ENCODE peak calls at places on chromosomes 2 and 18, in eight cellular contexts. One of them, this sample, is unnamed.

GRCh38 chr2:41283079-41283765 is 764.6 kb upstream of the PKDCC start:
- DNase-seq in transverse colon: no peak
- DNase-seq in right lobe of liver: no peak
- DNase-seq in right atrium auricular region: no peak
- DNase-seq in lower leg skin: no peak
- DNase-seq in left ventricle myocardium inferior: no peak
- DNase-seq in GM23248: no peak
- DNase-seq in fibroblast of pulmonary artery: no peak
- DNase-seq in this sample: no peak

GRCh38 chr2:67526283-67526682 is 129.2 kb downstream of the ETAA1 start:
- DNase-seq in transverse colon: no peak
- DNase-seq in right lobe of liver: no peak
- DNase-seq in right atrium auricular region: no peak
- DNase-seq in lower leg skin: no peak
- DNase-seq in left ventricle myocardium inferior: no peak
- DNase-seq in GM23248: peak
- DNase-seq in fibroblast of pulmonary artery: peak
- DNase-seq in this sample: no peak

GRCh38 chr2:16633632-16634430 is 31.8 kb downstream of the CYRIA start:
- DNase-seq in transverse colon: no peak
- DNase-seq in right lobe of liver: no peak
- DNase-seq in right atrium auricular region: no peak
- DNase-seq in lower leg skin: peak
- DNase-seq in left ventricle myocardium inferior: no peak
- DNase-seq in GM23248: no peak
- DNase-seq in fibroblast of pulmonary artery: peak
- DNase-seq in this sample: no peak

GRCh38 chr2:18719978-18720775 is 130.8 kb upstream of the NT5C1B start:
- DNase-seq in transverse colon: no peak
- DNase-seq in right lobe of liver: no peak
- DNase-seq in right atrium auricular region: no peak
- DNase-seq in lower leg skin: no peak
- DNase-seq in left ventricle myocardium inferior: no peak
- DNase-seq in GM23248: peak
- DNase-seq in fibroblast of pulmonary artery: peak
- DNase-seq in this sample: no peak

GRCh38 chr18:68734311-68734710 is 19.4 kb upstream of the TMX3 start:
- DNase-seq in transverse colon: no peak
- DNase-seq in right lobe of liver: no peak
- DNase-seq in right atrium auricular region: no peak
- DNase-seq in lower leg skin: no peak
- DNase-seq in left ventricle myocardium inferior: no peak
- DNase-seq in GM23248: peak
- DNase-seq in fibroblast of pulmonary artery: no peak
- DNase-seq in this sample: no peak

GRCh38 chr2:137638932-137639331 is 325.3 kb upstream of the HNMT start:
- DNase-seq in transverse colon: no peak
- DNase-seq in right lobe of liver: no peak
- DNase-seq in right atrium auricular region: no peak
- DNase-seq in lower leg skin: no peak
- DNase-seq in left ventricle myocardium inferior: no peak
- DNase-seq in GM23248: no peak
- DNase-seq in fibroblast of pulmonary artery: no peak
- DNase-seq in this sample: no peak

GRCh38 chr18:59416818-59417217 is 57.8 kb upstream of the LMAN1 start:
- DNase-seq in transverse colon: no peak
- DNase-seq in right lobe of liver: no peak
- DNase-seq in right atrium auricular region: no peak
- DNase-seq in lower leg skin: no peak
- DNase-seq in left ventricle myocardium inferior: no peak
- DNase-seq in GM23248: peak
- DNase-seq in fibroblast of pulmonary artery: peak
- DNase-seq in this sample: no peak

GRCh38 chr2:43144265-43144664 is 82.1 kb downstream of the ZFP36L2 start:
- DNase-seq in transverse colon: no peak
- DNase-seq in right lobe of liver: no peak
- DNase-seq in right atrium auricular region: no peak
- DNase-seq in lower leg skin: no peak
- DNase-seq in left ventricle myocardium inferior: no peak
- DNase-seq in GM23248: no peak
- DNase-seq in fibroblast of pulmonary artery: peak
- DNase-seq in this sample: no peak

GRCh38 chr2:70089220-70089945 is 2.1 kb downstream of the PCBP1 start:
- DNase-seq in transverse colon: no peak
- DNase-seq in right lobe of liver: no peak
- DNase-seq in right atrium auricular region: no peak
- DNase-seq in lower leg skin: peak
- DNase-seq in left ventricle myocardium inferior: peak
- DNase-seq in GM23248: peak
- DNase-seq in fibroblast of pulmonary artery: peak
- DNase-seq in this sample: no peak

GRCh38 chr2:70091364-70091763 is 4.1 kb downstream of the PCBP1 start:
- DNase-seq in transverse colon: no peak
- DNase-seq in right lobe of liver: no peak
- DNase-seq in right atrium auricular region: no peak
- DNase-seq in lower leg skin: no peak
- DNase-seq in left ventricle myocardium inferior: no peak
- DNase-seq in GM23248: no peak
- DNase-seq in fibroblast of pulmonary artery: no peak
- DNase-seq in this sample: no peak

GRCh38 chr2:70090706-70091334 is 3.5 kb downstream of the PCBP1 start:
- DNase-seq in transverse colon: no peak
- DNase-seq in right lobe of liver: no peak
- DNase-seq in right atrium auricular region: no peak
- DNase-seq in lower leg skin: peak
- DNase-seq in left ventricle myocardium inferior: no peak
- DNase-seq in GM23248: no peak
- DNase-seq in fibroblast of pulmonary artery: no peak
- DNase-seq in this sample: no peak

GRCh38 chr2:70088508-70089219 is 1.4 kb downstream of the PCBP1 start:
- DNase-seq in transverse colon: no peak
- DNase-seq in right lobe of liver: no peak
- DNase-seq in right atrium auricular region: no peak
- DNase-seq in lower leg skin: no peak
- DNase-seq in left ventricle myocardium inferior: no peak
- DNase-seq in GM23248: no peak
- DNase-seq in fibroblast of pulmonary artery: no peak
- DNase-seq in this sample: no peak

DNA sequence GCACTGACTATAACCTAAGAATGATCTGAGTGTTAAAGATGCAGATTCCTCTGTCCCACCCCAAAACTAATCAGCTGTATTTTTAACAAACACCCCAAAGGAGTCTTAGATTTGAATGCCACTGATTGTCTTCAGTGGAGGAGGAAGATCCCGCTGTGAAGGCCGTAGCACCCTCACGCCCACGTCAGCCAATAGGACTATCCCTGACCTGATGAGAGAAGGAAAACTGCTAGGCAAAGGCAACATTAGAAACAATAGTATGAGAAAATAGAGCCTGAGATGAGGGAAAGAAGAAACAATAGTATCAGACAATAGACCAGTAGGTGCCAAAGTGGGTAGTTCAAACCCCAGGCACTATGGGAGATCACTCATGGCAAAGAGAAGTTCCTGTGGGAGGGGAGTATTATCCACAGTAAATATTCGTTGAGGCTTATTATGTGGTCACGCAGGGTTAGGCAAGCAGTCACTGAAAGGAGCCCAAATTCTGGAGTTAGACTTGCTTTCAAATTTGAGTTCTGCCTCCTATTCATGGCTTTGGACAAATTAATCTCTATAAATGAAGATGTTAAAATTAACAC is 2.8 kb downstream of the PCBP1 start:
- DNase-seq in transverse colon: no peak
- DNase-seq in right lobe of liver: no peak
- DNase-seq in right atrium auricular region: no peak
- DNase-seq in lower leg skin: peak
- DNase-seq in left ventricle myocardium inferior: no peak
- DNase-seq in GM23248: peak
- DNase-seq in fibroblast of pulmonary artery: peak
- DNase-seq in this sample: no peak
- H3K4me3 ChIP-seq in transverse colon: no peak
- H3K4me3 ChIP-seq in right lobe of liver: peak
- H3K4me3 ChIP-seq in right atrium auricular region: peak
- H3K4me3 ChIP-seq in lower leg skin: no peak
- H3K4me3 ChIP-seq in left ventricle myocardium inferior: peak
- H3K4me3 ChIP-seq in GM23248: peak
- H3K4me3 ChIP-seq in fibroblast of pulmonary artery: peak
- H3K4me3 ChIP-seq in this sample: peak

GRCh38 chr18:48935433-48935774 is 15.4 kb downstream of the SMAD7 start:
- DNase-seq in transverse colon: no peak
- DNase-seq in right lobe of liver: no peak
- DNase-seq in right atrium auricular region: no peak
- DNase-seq in lower leg skin: no peak
- DNase-seq in left ventricle myocardium inferior: no peak
- DNase-seq in GM23248: no peak
- DNase-seq in fibroblast of pulmonary artery: no peak
- DNase-seq in this sample: no peak

GRCh38 chr18:48939368-48940097 is 11.2 kb downstream of the SMAD7 start:
- DNase-seq in transverse colon: no peak
- DNase-seq in right lobe of liver: no peak
- DNase-seq in right atrium auricular region: no peak
- DNase-seq in lower leg skin: no peak
- DNase-seq in left ventricle myocardium inferior: peak
- DNase-seq in GM23248: peak
- DNase-seq in fibroblast of pulmonary artery: peak
- DNase-seq in this sample: no peak

GRCh38 chr18:48938827-48939367 is 11.9 kb downstream of the SMAD7 start:
- DNase-seq in transverse colon: no peak
- DNase-seq in right lobe of liver: no peak
- DNase-seq in right atrium auricular region: no peak
- DNase-seq in lower leg skin: no peak
- DNase-seq in left ventricle myocardium inferior: no peak
- DNase-seq in GM23248: peak
- DNase-seq in fibroblast of pulmonary artery: no peak
- DNase-seq in this sample: no peak

GRCh38 chr18:48940854-48941531 is 9.8 kb downstream of the SMAD7 start:
- DNase-seq in transverse colon: peak
- DNase-seq in right lobe of liver: no peak
- DNase-seq in right atrium auricular region: no peak
- DNase-seq in lower leg skin: no peak
- DNase-seq in left ventricle myocardium inferior: no peak
- DNase-seq in GM23248: no peak
- DNase-seq in fibroblast of pulmonary artery: no peak
- DNase-seq in this sample: no peak

DNA sequence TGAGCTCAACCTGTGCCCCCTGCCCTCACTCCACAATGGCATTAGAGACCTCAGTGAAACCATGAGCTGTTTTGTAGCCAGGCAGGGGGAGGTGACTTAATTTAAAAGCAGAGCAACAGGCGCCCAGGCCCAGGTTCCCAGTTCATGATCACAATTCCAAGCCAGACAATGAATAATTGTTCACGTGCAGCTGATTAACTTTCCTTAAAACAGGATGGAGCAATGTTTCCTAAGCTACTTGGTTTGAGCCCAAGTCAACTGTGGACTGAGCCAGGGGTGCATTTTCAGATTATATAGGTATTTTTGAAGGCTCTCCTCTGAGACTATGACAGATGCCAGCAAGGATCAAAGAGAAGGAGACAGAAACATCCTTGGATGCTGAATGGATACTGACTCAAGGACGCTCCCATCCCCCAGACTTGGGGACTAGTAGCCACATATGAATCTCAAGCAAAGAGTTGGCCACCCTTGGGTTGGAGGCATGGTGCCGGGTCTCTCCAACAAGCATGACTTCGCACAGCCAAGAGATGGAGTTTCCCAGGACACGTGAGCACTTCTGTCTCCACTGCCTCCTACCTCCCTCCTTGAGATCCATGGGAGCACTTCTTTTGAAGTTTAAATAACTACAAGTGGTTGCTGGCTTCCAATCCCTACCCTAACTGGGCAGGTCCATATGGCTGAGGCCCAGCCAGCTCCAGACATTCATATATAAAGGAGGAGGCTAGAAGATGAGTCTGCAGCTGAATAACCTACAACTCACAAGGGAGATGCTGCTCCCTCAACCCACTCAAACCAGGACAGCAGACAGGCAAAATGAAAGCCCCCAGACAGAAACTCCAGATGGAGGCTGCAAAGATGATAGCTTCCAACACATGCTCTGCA is 12.7 kb downstream of the SMAD7 start:
- DNase-seq in transverse colon: no peak
- DNase-seq in right lobe of liver: no peak
- DNase-seq in right atrium auricular region: no peak
- DNase-seq in lower leg skin: no peak
- DNase-seq in left ventricle myocardium inferior: no peak
- DNase-seq in GM23248: peak
- DNase-seq in fibroblast of pulmonary artery: peak
- DNase-seq in this sample: no peak
- H3K4me3 ChIP-seq in transverse colon: no peak
- H3K4me3 ChIP-seq in right lobe of liver: no peak
- H3K4me3 ChIP-seq in right atrium auricular region: peak
- H3K4me3 ChIP-seq in lower leg skin: no peak
- H3K4me3 ChIP-seq in left ventricle myocardium inferior: peak
- H3K4me3 ChIP-seq in GM23248: peak
- H3K4me3 ChIP-seq in fibroblast of pulmonary artery: no peak
- H3K4me3 ChIP-seq in this sample: peak

GRCh38 chr2:69947078-69947801 is 14.2 kb downstream of the ASPRV1 start:
- DNase-seq in transverse colon: no peak
- DNase-seq in right lobe of liver: no peak
- DNase-seq in right atrium auricular region: no peak
- DNase-seq in lower leg skin: no peak
- DNase-seq in left ventricle myocardium inferior: no peak
- DNase-seq in GM23248: no peak
- DNase-seq in fibroblast of pulmonary artery: no peak
- DNase-seq in this sample: no peak

GRCh38 chr2:69945900-69946299 is 15.5 kb downstream of the ASPRV1 start:
- DNase-seq in transverse colon: no peak
- DNase-seq in right lobe of liver: no peak
- DNase-seq in right atrium auricular region: peak
- DNase-seq in lower leg skin: no peak
- DNase-seq in left ventricle myocardium inferior: no peak
- DNase-seq in GM23248: no peak
- DNase-seq in fibroblast of pulmonary artery: no peak
- DNase-seq in this sample: no peak

GRCh38 chr2:69945447-69945846 is 16.0 kb downstream of the ASPRV1 start:
- DNase-seq in transverse colon: no peak
- DNase-seq in right lobe of liver: no peak
- DNase-seq in right atrium auricular region: peak
- DNase-seq in lower leg skin: no peak
- DNase-seq in left ventricle myocardium inferior: no peak
- DNase-seq in GM23248: peak
- DNase-seq in fibroblast of pulmonary artery: no peak
- DNase-seq in this sample: no peak

GRCh38 chr2:69948032-69948962 is 13.1 kb downstream of the ASPRV1 start:
- DNase-seq in transverse colon: no peak
- DNase-seq in right lobe of liver: no peak
- DNase-seq in right atrium auricular region: peak
- DNase-seq in lower leg skin: no peak
- DNase-seq in left ventricle myocardium inferior: no peak
- DNase-seq in GM23248: peak
- DNase-seq in fibroblast of pulmonary artery: no peak
- DNase-seq in this sample: no peak

DNA sequence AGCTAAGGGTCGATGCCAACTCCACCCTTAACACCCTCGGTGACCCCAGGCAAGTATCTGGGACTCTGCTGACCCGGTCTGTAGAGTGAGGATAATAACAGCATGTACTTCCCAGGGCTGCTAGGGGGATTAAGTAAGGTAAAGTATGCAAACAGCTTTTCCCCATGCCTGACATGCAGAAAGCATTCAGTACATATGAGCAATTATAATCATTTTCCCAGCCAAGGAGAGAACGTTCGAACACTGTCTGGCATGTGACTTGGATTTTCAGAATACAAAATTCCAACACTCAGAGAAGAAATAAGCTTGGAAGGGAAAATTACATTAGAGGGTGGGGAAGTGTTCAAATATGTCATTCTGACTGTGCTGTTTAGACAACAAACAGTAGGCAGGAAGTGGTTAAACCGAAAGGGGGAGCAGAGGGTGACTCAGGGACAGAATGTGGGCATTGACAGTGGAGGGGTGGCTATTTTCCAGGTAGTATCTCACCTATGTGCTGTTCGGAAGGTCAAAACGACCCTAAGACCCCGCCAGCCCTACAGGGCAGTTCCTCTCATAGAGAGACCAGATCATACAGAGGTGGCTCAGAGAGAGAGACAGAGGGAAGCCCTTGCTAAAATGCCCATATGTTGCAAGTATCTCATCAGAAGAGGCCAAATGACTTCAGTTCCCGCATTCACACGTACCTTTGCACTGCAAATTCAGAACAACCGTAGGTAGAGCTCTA is 14.9 kb downstream of the ASPRV1 start:
- DNase-seq in transverse colon: no peak
- DNase-seq in right lobe of liver: no peak
- DNase-seq in right atrium auricular region: peak
- DNase-seq in lower leg skin: no peak
- DNase-seq in left ventricle myocardium inferior: no peak
- DNase-seq in GM23248: peak
- DNase-seq in fibroblast of pulmonary artery: peak
- DNase-seq in this sample: no peak
- H3K4me3 ChIP-seq in transverse colon: no peak
- H3K4me3 ChIP-seq in right lobe of liver: no peak
- H3K4me3 ChIP-seq in right atrium auricular region: no peak
- H3K4me3 ChIP-seq in lower leg skin: no peak
- H3K4me3 ChIP-seq in left ventricle myocardium inferior: no peak
- H3K4me3 ChIP-seq in GM23248: no peak
- H3K4me3 ChIP-seq in fibroblast of pulmonary artery: no peak
- H3K4me3 ChIP-seq in this sample: no peak

DNA sequence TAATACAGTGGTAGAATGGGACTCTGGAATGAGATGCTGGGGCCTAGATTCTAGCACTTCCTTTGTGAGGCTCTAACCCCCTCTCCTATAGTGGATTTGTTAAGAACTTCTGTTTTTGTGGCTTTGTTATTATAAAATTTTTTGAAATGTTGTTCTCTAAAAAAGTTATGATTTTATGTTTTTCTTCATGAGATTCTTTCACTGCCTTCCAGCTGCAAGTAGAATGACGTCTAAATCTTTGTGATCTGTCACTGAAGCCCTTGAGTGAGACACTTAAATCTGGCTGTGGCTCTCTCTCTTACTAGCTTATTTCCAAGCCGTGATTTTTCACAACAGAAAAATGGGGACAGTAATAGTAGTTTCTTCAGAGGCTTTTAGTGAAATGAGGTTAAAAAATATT is 1.6 kb downstream of the CASP8 start:
- DNase-seq in transverse colon: no peak
- DNase-seq in right lobe of liver: no peak
- DNase-seq in right atrium auricular region: no peak
- DNase-seq in lower leg skin: no peak
- DNase-seq in left ventricle myocardium inferior: no peak
- DNase-seq in GM23248: no peak
- DNase-seq in fibroblast of pulmonary artery: no peak
- DNase-seq in this sample: no peak
- H3K4me3 ChIP-seq in transverse colon: no peak
- H3K4me3 ChIP-seq in right lobe of liver: no peak
- H3K4me3 ChIP-seq in right atrium auricular region: no peak
- H3K4me3 ChIP-seq in lower leg skin: no peak
- H3K4me3 ChIP-seq in left ventricle myocardium inferior: no peak
- H3K4me3 ChIP-seq in GM23248: no peak
- H3K4me3 ChIP-seq in fibroblast of pulmonary artery: no peak
- H3K4me3 ChIP-seq in this sample: peak

This sample was measured in coronary artery.